ENCODE peak calls at places on chromosomes 1 and 21, in seven cellular contexts. Q is CD8-positive, alpha-beta memory T cell; A is GM23248; R is cardiac muscle cell; W is small intestine; S is lower lobe of right lung; T is fibroblast of lung. P is an unnamed sample.

GRCh38 chr1:97499667-97500066 is 421.2 kb downstream of the DPYD start:
- DNase-seq in Q (no peak), R (no peak), S (no peak), W (no peak), A (no peak), T (no peak), P (no peak)

GRCh38 chr1:21175670-21176581 is 771 bp downstream of the EIF4G3 start:
- DNase-seq in A (peak; percentile 65), R (peak; percentile 60), Q (peak; percentile 41), S (peak; percentile 65), W (peak; percentile 18), T (no peak), P (peak; percentile 38)

GRCh38 chr1:16093611-16094010 is 20.2 kb upstream of the FAM131C start:
- DNase-seq in R (no peak), S (no peak), Q (no peak), A (no peak), W (no peak), T (no peak), P (no peak)

GRCh38 chr1:247386217-247386616 is 29.8 kb upstream of the NLRP3 start:
- DNase-seq in W (no peak), A (no peak), Q (no peak), S (no peak), T (no peak), R (no peak), P (no peak)

GRCh38 chr1:96927125-96927524 is 205.5 kb downstream of the PTBP2 start:
- DNase-seq in W (no peak), Q (no peak), A (peak; percentile 62), T (peak; percentile 72), R (no peak), S (no peak), P (no peak)

GRCh38 chr1:107432108-107432507 is 291.3 kb downstream of the NTNG1 start:
- DNase-seq in T (no peak), Q (no peak), R (no peak), W (no peak), A (no peak), S (no peak), P (no peak)

GRCh38 chr1:197914510-197914909 is 2.7 kb upstream of the LHX9 start:
- DNase-seq in A (no peak), T (no peak), W (no peak), Q (no peak), R (no peak), S (no peak), P (no peak)

GRCh38 chr1:193322218-193322617 is 135.8 kb upstream of the B3GALT2 start:
- DNase-seq in R (no peak), A (peak; percentile 64), T (peak; percentile 89), S (no peak), Q (no peak), W (no peak), P (no peak)

GRCh38 chr1:96845464-96845863 is 123.9 kb downstream of the PTBP2 start:
- DNase-seq in W (peak; percentile 44), T (no peak), A (peak; percentile 7), S (no peak), R (peak; percentile 49), Q (no peak), P (no peak)

GRCh38 chr1:17201201-17202021 is 3.5 kb upstream of the PADI1 start:
- DNase-seq in A (no peak), S (peak; percentile 36), R (no peak), Q (peak; percentile 26), W (no peak), T (peak; percentile 27), P (no peak)

GRCh38 chr1:195218428-195219212 is 1389.6 kb downstream of the KCNT2 start:
- DNase-seq in T (no peak), A (no peak), W (no peak), R (no peak), Q (no peak), S (no peak), P (no peak)

GRCh38 chr1:201212056-201212455 is 21.4 kb downstream of the IGFN1 start:
- DNase-seq in A (no peak), Q (no peak), R (no peak), T (no peak), W (no peak), S (no peak), P (no peak)

GRCh38 chr1:231166398-231166797 is 4.5 kb downstream of the TRIM67 start:
- DNase-seq in W (no peak), R (no peak), T (no peak), A (no peak), S (no peak), Q (no peak), P (no peak)

GRCh38 chr1:17551755-17552234 is 12.3 kb downstream of the ARHGEF10L start:
- DNase-seq in A (peak; percentile 89), R (no peak), T (peak; percentile 34), Q (no peak), S (no peak), W (no peak), P (no peak)

GRCh38 chr1:21659924-21660326 is 9.2 kb downstream of the RAP1GAP start:
- DNase-seq in W (no peak), Q (no peak), A (no peak), R (no peak), T (no peak), S (no peak), P (no peak)

GRCh38 chr1:231091853-231092301 is 51.8 kb upstream of the FAM89A start:
- DNase-seq in Q (no peak), A (peak; percentile 32), R (no peak), W (peak; percentile 46), S (peak; percentile 57), T (no peak), P (no peak)

GRCh38 chr1:150109567-150109966 is 40.1 kb upstream of the PLEKHO1 start:
- DNase-seq in Q (peak; percentile 26), T (no peak), W (no peak), S (no peak), R (no peak), A (no peak), P (no peak)

GRCh38 chr1:97144527-97144926 is 422.9 kb downstream of the PTBP2 start:
- DNase-seq in T (peak; percentile 87), A (peak; percentile 85), W (no peak), Q (no peak), R (no peak), S (no peak), P (no peak)

GRCh38 chr1:90821793-90822359 is 104.8 kb upstream of the BARHL2 start:
- DNase-seq in A (no peak), R (no peak), T (no peak), S (no peak), Q (no peak), W (no peak), P (no peak)

GRCh38 chr1:35210306-35211112 is 17.6 kb upstream of the SFPQ start:
- DNase-seq in A (no peak), R (peak; percentile 47), S (no peak), T (peak; percentile 20), Q (no peak), W (no peak), P (no peak)

GRCh38 chr21:38774586-38775285 is 31.0 kb upstream of the ETS2 start:
- DNase-seq in W (no peak), T (no peak), A (no peak), S (no peak), Q (no peak), R (no peak), P (no peak)

GRCh38 chr1:117628343-117628742 is 22.5 kb downstream of the TENT5C start:
- DNase-seq in W (no peak), S (no peak), R (no peak), A (no peak), T (no peak), Q (no peak), P (no peak)
- H3K27ac ChIP-seq in W (no peak overlapping the region), S (no peak overlapping the region), R (no peak overlapping the region), A (no peak overlapping the region), T (no peak overlapping the region), Q (no peak overlapping the region), P (no peak overlapping the region)

GRCh38 chr1:167541013-167541412 is 12.5 kb downstream of the CREG1 start:
- DNase-seq in R (no peak), Q (no peak), A (peak; percentile 31), W (no peak), T (peak; percentile 11), S (no peak), P (no peak)

GRCh38 chr1:167542109-167543032 is 11.2 kb downstream of the CREG1 start:
- DNase-seq in T (no peak), S (no peak), W (peak; percentile 39), A (no peak), Q (no peak), R (no peak), P (no peak)

GRCh38 chr1:167543566-167543965 is 10.0 kb downstream of the CREG1 start:
- DNase-seq in T (no peak), Q (no peak), S (no peak), A (no peak), W (no peak), R (no peak), P (no peak)

GRCh38 chr1:167544447-167544846 is 9.1 kb downstream of the CREG1 start:
- DNase-seq in Q (no peak), R (no peak), S (no peak), T (no peak), W (no peak), A (no peak), P (no peak)

GRCh38 chr1:167541610-167542009 is 12.0 kb downstream of the CREG1 start:
- DNase-seq in R (no peak), Q (no peak), S (no peak), T (peak; percentile 61), W (no peak), A (no peak), P (no peak)
- H3K4me1 ChIP-seq in R (peaks cover 10% of the 10 kb centered on the region), Q (no peaks in the 10 kb centered on the region), S (peaks cover 30% of the 10 kb centered on the region), T (no peaks in the 10 kb centered on the region), W (no peaks in the 10 kb centered on the region), A (no peaks in the 10 kb centered on the region), P (no peaks in the 10 kb centered on the region)

DNA sequence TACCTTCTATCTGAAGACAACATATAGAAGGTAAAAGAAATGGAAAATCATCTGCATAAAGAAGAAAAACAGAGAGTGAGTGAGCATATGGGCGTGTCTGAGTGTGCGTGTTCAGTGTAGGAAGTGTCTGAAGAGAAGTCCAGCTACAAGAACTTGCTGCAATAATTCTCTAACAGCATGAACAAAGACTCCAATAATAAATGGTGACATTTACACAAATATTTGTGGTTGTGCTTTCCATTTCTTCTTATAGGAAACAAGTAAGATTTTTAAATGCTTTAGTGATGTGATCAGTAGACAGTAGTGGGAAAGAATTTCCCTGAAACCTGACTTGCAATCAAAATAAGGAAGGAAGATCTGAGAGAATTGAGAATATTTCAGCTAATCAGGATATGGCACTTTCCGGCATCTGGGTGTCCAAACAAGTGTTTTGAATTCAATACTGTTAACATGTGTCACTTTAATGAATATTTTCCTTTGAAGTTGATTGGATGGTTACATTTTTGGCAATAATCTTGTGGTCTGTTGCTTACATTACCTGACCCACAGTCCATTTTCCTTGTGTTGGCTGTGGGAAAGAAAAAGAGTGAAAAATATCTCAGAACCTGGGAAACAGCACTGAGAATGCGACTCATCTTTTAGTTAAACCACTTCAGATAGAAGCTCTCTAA is 154.0 kb downstream of the TGFB2 start:
- DNase-seq in Q (no peak), S (no peak), W (peak; percentile 13), T (peak; percentile 97), A (peak; percentile 85), R (no peak), P (no peak)
- H3K4me3 ChIP-seq in Q (no peak overlapping the region), S (peak overlapping the region; percentile 36), W (no peak overlapping the region), T (peak overlapping the region; percentile 54), A (peak overlapping the region; percentile 70), R (no peak overlapping the region), P (no peak overlapping the region)

DNA sequence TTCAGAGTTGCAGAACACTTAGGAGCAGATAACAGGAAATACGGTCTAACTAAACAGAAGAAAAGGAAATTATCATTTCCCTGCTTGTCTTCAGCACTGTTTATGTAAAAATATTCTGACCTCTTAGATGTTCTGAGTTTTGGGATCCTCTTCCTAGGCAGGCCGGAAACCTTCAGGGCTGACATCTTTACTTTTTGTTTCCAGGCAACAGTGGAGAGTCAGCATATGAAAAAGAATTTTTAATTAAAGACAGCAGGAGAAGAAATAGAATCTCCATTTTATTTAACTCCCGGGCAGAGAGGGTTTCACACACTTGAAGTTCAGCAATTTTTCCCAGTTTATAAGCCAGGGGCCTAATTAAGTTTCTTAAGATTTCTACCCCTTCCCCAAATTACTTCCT is 5.1 kb upstream of the RIPPLY3 start:
- DNase-seq in W (no peak), R (no peak), Q (no peak), A (peak; percentile 48), T (no peak), S (no peak), P (no peak)
- H3K27ac ChIP-seq in W (no peak overlapping the region), R (no peak overlapping the region), Q (no peak overlapping the region), A (no peak overlapping the region), T (no peak overlapping the region), S (no peak overlapping the region), P (no peak overlapping the region)